ENCODE peak calls at places on chromosome 2, in nine cellular contexts. K, C, B, S, P, Z, A, M and F are unnamed samples.

GRCh38 chr2:85888020-85888744 is 608 bp downstream of the ST3GAL5 start:
- DNase-seq in K (no peak), P (peak), M (peak), B (peak), C (no peak), A (peak), Z (peak), S (no peak), F (peak)

GRCh38 chr2:20524412-20525040 is 77.7 kb downstream of the RHOB start:
- DNase-seq in Z (no peak), P (peak), M (peak), B (no peak), S (no peak), K (peak), C (no peak), A (no peak), F (peak)

GRCh38 chr2:45712538-45712937 is 61.1 kb downstream of the PRKCE start:
- DNase-seq in B (no peak), P (peak), C (no peak), A (no peak), K (no peak), M (no peak), Z (no peak), S (no peak), F (no peak)

GRCh38 chr2:57621984-57622383 is 424.6 kb upstream of the VRK2 start:
- DNase-seq in B (no peak), A (no peak), C (no peak), K (no peak), S (no peak), Z (no peak), M (no peak), P (no peak), F (no peak)

GRCh38 chr2:233468746-233469110 is 97.9 kb downstream of the USP40 start:
- DNase-seq in B (no peak), S (no peak), P (no peak), C (no peak), A (no peak), Z (no peak), M (no peak), K (no peak), F (no peak)

GRCh38 chr2:9703085-9703641 is 72.4 kb upstream of the YWHAQ start:
- DNase-seq in M (peak), C (no peak), K (peak), Z (no peak), A (no peak), S (no peak), P (peak), B (peak), F (peak)

GRCh38 chr2:174342600-174343342 is 8.0 kb downstream of the SP9 start:
- DNase-seq in P (no peak), M (no peak), K (no peak), Z (no peak), C (peak), B (peak), A (no peak), S (no peak), F (no peak)

GRCh38 chr2:11872247-11872947 is 126.0 kb downstream of the LPIN1 start:
- DNase-seq in Z (no peak), C (peak), S (no peak), A (no peak), K (no peak), P (no peak), M (no peak), B (no peak), F (no peak)

GRCh38 chr2:134670955-134671354 is 47.8 kb downstream of the TMEM163 start:
- DNase-seq in Z (no peak), K (no peak), M (peak), B (no peak), P (no peak), C (no peak), S (no peak), A (no peak), F (no peak)

GRCh38 chr2:20472569-20472968 is 25.7 kb downstream of the RHOB start:
- DNase-seq in K (no peak), B (no peak), S (no peak), C (no peak), P (no peak), M (peak), Z (no peak), A (no peak), F (no peak)

GRCh38 chr2:95019572-95019971 is 5.9 kb upstream of the MAL start:
- DNase-seq in P (no peak), M (no peak), Z (no peak), A (no peak), C (no peak), K (no peak), B (no peak), S (no peak), F (no peak)

GRCh38 chr2:60735496-60736250 is 20.4 kb upstream of the PAPOLG start:
- DNase-seq in C (no peak), S (no peak), K (no peak), Z (no peak), B (peak), M (peak), A (no peak), P (peak), F (no peak)